ENCODE peak calls at places on chromosomes 2 and 18, in five cellular contexts. Z is fibroblast of lung, V is H1, J is HFFc6, R is KG1. K is an unnamed sample.
A peak's percentile ranks its signal among the peaks of the same experiment; 100 is the strongest.

GRCh38 chr2:105744091-105744908 is 412 bp upstream of the NCK2 start:
- DNase-seq in R (no peak), Z (peak; percentile 34), J (no peak), V (peak; percentile 67), K (no peak)

GRCh38 chr2:223668302-223668998 is 66.3 kb upstream of the SCG2 start:
- DNase-seq in V (no peak), J (peak; percentile 8), R (no peak), Z (no peak), K (no peak)

GRCh38 chr18:6044773-6045172 is 149.5 kb upstream of the TMEM200C start:
- DNase-seq in V (no peak), R (no peak), Z (no peak), J (no peak), K (no peak)

GRCh38 chr2:8643996-8644356 is 37.9 kb upstream of the ID2 start:
- DNase-seq in J (no peak), Z (no peak), V (no peak), R (no peak), K (no peak)

GRCh38 chr2:165214093-165214492 is 10.2 kb upstream of the SCN3A start:
- DNase-seq in R (no peak), V (no peak), Z (no peak), J (no peak), K (no peak)

GRCh38 chr2:52387937-52388590 is 1356.1 kb upstream of the NRXN1 start:
- DNase-seq in J (no peak), Z (no peak), V (no peak), R (no peak), K (no peak)

GRCh38 chr2:197191948-197192338 is 118.6 kb downstream of the ANKRD44 start:
- DNase-seq in R (no peak), Z (no peak), V (no peak), J (no peak), K (no peak)

GRCh38 chr18:44750774-44751173 is 70.1 kb downstream of the SETBP1 start:
- DNase-seq in Z (no peak), R (no peak), V (no peak), J (no peak), K (no peak)

GRCh38 chr2:65813772-65814171 is 381.4 kb upstream of the SPRED2 start:
- DNase-seq in R (no peak), J (no peak), V (no peak), Z (no peak), K (no peak)

GRCh38 chr18:7482342-7482741 is 84.8 kb upstream of the PTPRM start:
- DNase-seq in Z (no peak), R (no peak), V (no peak), J (no peak), K (no peak)

GRCh38 chr2:52884971-52885370 is 882.6 kb upstream of the CHAC2 start:
- DNase-seq in Z (no peak), R (no peak), V (no peak), J (no peak), K (no peak)

GRCh38 chr2:91477731-91478672 is 2786.5 kb downstream of the RPIA start:
- DNase-seq in V (peak; percentile 91), R (no peak), J (no peak), Z (no peak), K (peak; percentile 55)

GRCh38 chr2:86157009-86157556 is 38.2 kb downstream of the IMMT start:
- DNase-seq in J (no peak), Z (no peak), V (no peak), R (no peak), K (no peak)

GRCh38 chr2:66821168-66821567 is 386.2 kb downstream of the MEIS1 start:
- DNase-seq in Z (no peak), V (no peak), R (no peak), J (no peak), K (no peak)

GRCh38 chr2:101823849-101824248 is 126.3 kb downstream of the MAP4K4 start:
- DNase-seq in R (no peak), Z (no peak), V (no peak), J (peak; percentile 56), K (no peak)

GRCh38 chr18:79400591-79401381 is 5.1 kb downstream of the NFATC1 start:
- DNase-seq in R (no peak), V (no peak), J (no peak), Z (no peak), K (no peak)

GRCh38 chr18:23162473-23162872 is 27.2 kb downstream of the CABLES1 start:
- DNase-seq in V (no peak), J (no peak), R (no peak), Z (no peak), K (no peak)

GRCh38 chr2:23487735-23488492 is 102.9 kb downstream of the KLHL29 start:
- DNase-seq in J (peak; percentile 24), V (no peak), Z (peak; percentile 95), R (no peak), K (no peak)

GRCh38 chr2:99342536-99342935 is 5.3 kb downstream of the EIF5B start:
- DNase-seq in Z (no peak), R (no peak), J (no peak), V (no peak), K (no peak)

GRCh38 chr18:8329186-8329771 is 280.0 kb upstream of the RAB12 start:
- DNase-seq in V (no peak), Z (peak; percentile 94), J (peak; percentile 64), R (no peak), K (no peak)

GRCh38 chr2:152594022-152594712 is 123.1 kb downstream of the PRPF40A start:
- DNase-seq in R (peak; percentile 31), Z (no peak), V (no peak), J (no peak), K (peak; percentile 76)

GRCh38 chr2:69755862-69756467 is 14.0 kb downstream of the ANXA4 start:
- DNase-seq in J (peak; percentile 78), R (no peak), V (no peak), Z (peak; percentile 75), K (no peak)